ENCODE peak calls at places on chromosomes 3 and 15, in four cellular contexts. A is stimulated activated CD4-positive, alpha-beta T cell treated with anti-CD3 and anti-CD28 coated beads, Interleukin-1b, Interleukin-23, amount 100 ng/mL, for 1 hour; T is uterus; Y is GM06990. X is an unnamed sample.

GRCh38 chr3:194569252-194569651 is 64.0 kb downstream of the TMEM44 start:
- DNase-seq in A (no peak), T (no peak), Y (no peak), X (no peak)

GRCh38 chr15:36251450-36251849 is 328.0 kb upstream of the CDIN1 start:
- DNase-seq in Y (no peak), A (no peak), T (no peak), X (no peak)

GRCh38 chr3:33047842-33048834 is 48.8 kb downstream of the GLB1 start:
- DNase-seq in A (no peak), T (no peak), Y (peak; percentile 57), X (no peak)

GRCh38 chr3:54781728-54782127 is 146.1 kb downstream of the LRTM1 start:
- DNase-seq in T (no peak), A (no peak), Y (no peak), X (no peak)

GRCh38 chr15:56824174-56824573 is 90.9 kb upstream of the ZNF280D start:
- DNase-seq in T (no peak), Y (no peak), A (no peak), X (no peak)

GRCh38 chr15:90871716-90872480 is 3.5 kb downstream of the FURIN start:
- DNase-seq in T (no peak), Y (no peak), A (no peak), X (peak; percentile 41)

GRCh38 chr15:100902436-100903190 is 16.5 kb upstream of the LRRK1 start:
- DNase-seq in T (peak; percentile 92), Y (no peak), A (no peak), X (no peak)

GRCh38 chr3:178083906-178084823 is 452.1 kb upstream of the KCNMB2 start:
- DNase-seq in T (no peak), A (no peak), Y (no peak), X (no peak)

GRCh38 chr15:62262305-62262941 is 97.3 kb upstream of the C2CD4B start:
- DNase-seq in T (no peak), Y (no peak), A (no peak), X (no peak)

GRCh38 chr15:51576911-51577500 is 45.6 kb downstream of the DMXL2 start:
- DNase-seq in Y (no peak), T (no peak), A (no peak), X (no peak)

GRCh38 chr3:59502806-59503205 is 453.0 kb upstream of the CFAP20DC start:
- DNase-seq in T (no peak), A (no peak), Y (no peak), X (no peak)

GRCh38 chr15:28918141-28918983 is 32.6 kb downstream of the APBA2 start:
- DNase-seq in A (no peak), T (no peak), Y (no peak), X (no peak)

GRCh38 chr15:57084178-57084577 is 165.7 kb downstream of the TCF12 start:
- DNase-seq in Y (no peak), T (no peak), A (no peak), X (no peak)

GRCh38 chr3:121231872-121232271 is 313.9 kb downstream of the POLQ start:
- DNase-seq in T (no peak), Y (no peak), A (no peak), X (no peak)

GRCh38 chr15:25784876-25785642 is 78.1 kb downstream of the ATP10A start:
- DNase-seq in Y (no peak), T (no peak), A (no peak), X (no peak)

GRCh38 chr3:138950006-138950644 is 3.1 kb downstream of the FOXL2NB start:
- DNase-seq in A (no peak), Y (no peak), T (no peak), X (no peak)

GRCh38 chr3:46124216-46125143 is 83.6 kb downstream of the CCR1 start:
- DNase-seq in T (peak; percentile 43), A (no peak), Y (no peak), X (no peak)

GRCh38 chr3:191020730-191021405 is 158.4 kb upstream of the GMNC start:
- DNase-seq in T (no peak), A (no peak), Y (no peak), X (no peak)

GRCh38 chr3:69092030-69092513 is 7.3 kb downstream of the ARL6IP5 start:
- DNase-seq in T (no peak), Y (peak; percentile 46), A (no peak), X (no peak)

GRCh38 chr3:16665282-16665741 is 60.1 kb upstream of the DAZL start:
- DNase-seq in Y (no peak), T (no peak), A (no peak), X (no peak)

GRCh38 chr3:192825657-192826200 is 91.9 kb downstream of the MB21D2 start:
- DNase-seq in Y (peak; percentile 70), T (no peak), A (no peak), X (no peak)

GRCh38 chr15:89837134-89837829 is 22.6 kb upstream of the ANPEP start:
- DNase-seq in T (no peak), A (no peak), Y (no peak), X (no peak)